ENCODE peak calls at places on chromosomes 12 and 14, in six cellular contexts. W is upper lobe of right lung; A is fibroblast of villous mesenchyme; K is omental fat pad; C is HFF-Myc; M is CD4-positive, alpha-beta T cell. U is an unnamed sample.

GRCh38 chr12:108231109-108231905 is 102.2 kb downstream of the WSCD2 start:
- DNase-seq in W (no peak), A (no peak), K (no peak), C (no peak), M (no peak), U (no peak)

GRCh38 chr12:54564768-54565167 is 15.4 kb downstream of the PDE1B start:
- DNase-seq in W (no peak), A (no peak), K (no peak), C (no peak), M (no peak), U (no peak)

GRCh38 chr14:67429651-67430205 is 17.8 kb upstream of the PLEK2 start:
- DNase-seq in W (no peak), A (peak; percentile 67), K (no peak), C (peak; percentile 55), M (no peak), U (no peak)

GRCh38 chr12:57175428-57176138 is 28.2 kb upstream of the LRP1-AS start:
- DNase-seq in W (peak; percentile 87), A (peak; percentile 80), K (peak; percentile 94), C (no peak), M (no peak), U (no peak)

GRCh38 chr14:64423987-64424386 is 35.8 kb downstream of the MTHFD1 start:
- DNase-seq in W (no peak), A (no peak), K (no peak), C (no peak), M (no peak), U (no peak)

GRCh38 chr12:10247659-10248058 is 35.0 kb downstream of the GABARAPL1 start:
- DNase-seq in W (no peak), A (no peak), K (no peak), C (no peak), M (no peak), U (no peak)

GRCh38 chr12:40312196-40312595 is 87.4 kb downstream of the LRRK2 start:
- DNase-seq in W (no peak), A (no peak), K (no peak), C (no peak), M (no peak), U (no peak)

GRCh38 chr14:86055512-86055911 is 525.6 kb downstream of the FLRT2 start:
- DNase-seq in W (no peak), A (no peak), K (no peak), C (no peak), M (no peak), U (no peak)

GRCh38 chr14:79989990-79990389 is 221.3 kb downstream of the DIO2 start:
- DNase-seq in W (no peak), A (no peak), K (no peak), C (no peak), M (no peak), U (no peak)

GRCh38 chr12:131607658-131608447 is 103.0 kb upstream of the SFSWAP start:
- DNase-seq in W (no peak), A (no peak), K (no peak), C (no peak), M (no peak), U (no peak)

GRCh38 chr12:124663771-124664366 is 96.5 kb upstream of the NCOR2 start:
- DNase-seq in W (no peak), A (no peak), K (no peak), C (no peak), M (no peak), U (no peak)

GRCh38 chr14:32022938-32023466 is 54.1 kb upstream of the ARHGAP5 start:
- DNase-seq in W (no peak), A (peak; percentile 83), K (no peak), C (no peak), M (no peak), U (no peak)

GRCh38 chr12:130526813-130527212 is 189.1 kb downstream of the PIWIL1 start:
- DNase-seq in W (no peak), A (no peak), K (no peak), C (no peak), M (no peak), U (no peak)

GRCh38 chr12:4027412-4027811 is 154.2 kb upstream of the PARP11 start:
- DNase-seq in W (no peak), A (no peak), K (no peak), C (no peak), M (peak; percentile 63), U (no peak)

GRCh38 chr12:57583008-57583831 is 7.8 kb upstream of the PIP4K2C start:
- DNase-seq in W (no peak), A (peak; percentile 85), K (peak; percentile 56), C (peak; percentile 59), M (peak; percentile 63), U (no peak)

GRCh38 chr12:46383654-46384450 is 11.3 kb upstream of the SLC38A2 start:
- DNase-seq in W (peak; percentile 95), A (peak; percentile 98), K (peak; percentile 80), C (no peak), M (peak; percentile 81), U (peak; percentile 45)

GRCh38 chr14:57297852-57298251 is 29.1 kb downstream of the AP5M1 start:
- DNase-seq in W (no peak), A (no peak), K (no peak), C (no peak), M (no peak), U (no peak)

GRCh38 chr12:40236357-40236850 is 11.6 kb downstream of the LRRK2 start:
- DNase-seq in W (no peak), A (no peak), K (no peak), C (no peak), M (no peak), U (no peak)

GRCh38 chr12:588658-589057 is 74.6 kb downstream of the NINJ2 start:
- DNase-seq in W (no peak), A (no peak), K (no peak), C (no peak), M (no peak), U (no peak)

GRCh38 chr12:61301817-61302216 is 958.4 kb upstream of the USP15 start:
- DNase-seq in W (no peak), A (no peak), K (no peak), C (no peak), M (no peak), U (no peak)

GRCh38 chr12:2194571-2194970 is 141.8 kb downstream of the CACNA1C start:
- DNase-seq in W (no peak), A (no peak), K (no peak), C (no peak), M (no peak), U (no peak)

GRCh38 chr14:29528889-29529288 is 398.8 kb downstream of the PRKD1 start:
- DNase-seq in W (no peak), A (peak; percentile 4), K (no peak), C (no peak), M (no peak), U (no peak)

GRCh38 chr14:74048291-74048690 is 29.1 kb downstream of the BBOF1 start:
- DNase-seq in W (no peak), A (no peak), K (no peak), C (no peak), M (no peak), U (no peak)

GRCh38 chr14:35277179-35277578 is 15.0 kb upstream of the PSMA6 start:
- DNase-seq in W (no peak), A (no peak), K (no peak), C (no peak), M (no peak), U (no peak)

GRCh38 chr12:111298583-111299436 is 70.1 kb downstream of the PHETA1 start:
- DNase-seq in W (no peak), A (peak; percentile 44), K (no peak), C (no peak), M (peak; percentile 20), U (no peak)

GRCh38 chr12:75564398-75564797 is 53.0 kb upstream of the KRR1 start:
- DNase-seq in W (no peak), A (no peak), K (no peak), C (no peak), M (no peak), U (no peak)

GRCh38 chr12:2396448-2396871 is 343.7 kb downstream of the CACNA1C start:
- DNase-seq in W (peak; percentile 76), A (peak; percentile 35), K (no peak), C (no peak), M (no peak), U (no peak)

GRCh38 chr14:54348001-54348611 is 48.7 kb upstream of the CDKN3 start:
- DNase-seq in W (no peak), A (peak; percentile 55), K (no peak), C (no peak), M (no peak), U (no peak)

GRCh38 chr12:81015510-81015909 is 62.4 kb upstream of the ACSS3 start:
- DNase-seq in W (no peak), A (no peak), K (no peak), C (no peak), M (no peak), U (no peak)

GRCh38 chr12:111368291-111368683 is 608 bp downstream of the PHETA1 start:
- DNase-seq in W (peak; percentile 68), A (peak; percentile 3), K (no peak), C (no peak), M (no peak), U (no peak)

GRCh38 chr12:70043490-70044138 is 199.6 kb upstream of the CNOT2 start:
- DNase-seq in W (no peak), A (no peak), K (no peak), C (no peak), M (no peak), U (no peak)

GRCh38 chr12:20863056-20863455 is 52.6 kb downstream of the SLCO1B3 start:
- DNase-seq in W (no peak), A (no peak), K (no peak), C (no peak), M (no peak), U (no peak)
- TF ChIP-seq CTCF in W (no peak), A (no peak), K (no peak), C (no peak), M (no peak), U (no peak)

DNA sequence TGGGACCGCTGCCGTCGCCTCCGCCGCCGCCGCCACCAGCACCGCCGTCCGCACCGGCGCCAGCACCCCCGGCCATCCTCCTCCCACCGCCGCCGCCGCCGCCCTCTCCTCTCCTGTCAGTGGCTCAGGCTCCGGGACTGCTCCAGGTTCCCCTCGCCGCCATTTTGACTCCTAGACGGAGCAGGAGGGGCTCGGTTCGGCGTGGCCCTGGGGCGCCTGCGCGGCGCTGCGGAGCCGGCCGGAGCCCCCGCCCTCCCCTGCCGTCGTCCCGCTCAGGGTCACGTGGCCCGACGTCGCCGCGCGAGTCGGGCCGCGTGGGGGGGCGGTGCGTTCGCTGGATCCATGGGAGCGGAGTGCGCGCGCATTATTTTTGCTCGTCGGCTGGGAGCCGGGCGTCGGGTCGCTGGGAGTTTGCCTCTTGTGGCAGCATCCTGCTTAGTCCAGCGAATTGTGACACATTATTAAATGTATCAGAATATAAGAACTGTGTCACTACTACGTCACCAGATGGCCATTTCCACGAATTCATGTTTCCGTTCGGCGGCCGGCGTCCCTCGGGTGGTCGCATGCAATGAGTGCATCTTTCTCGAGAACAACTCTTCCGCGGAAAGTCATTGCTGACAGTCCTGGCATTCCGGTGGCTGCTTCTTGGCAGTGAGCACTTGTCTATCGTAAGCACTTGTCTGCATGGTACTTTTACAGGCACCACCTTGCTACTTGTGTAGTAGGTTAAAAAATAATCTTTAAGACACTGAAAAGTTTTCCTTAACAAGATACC is at the start of gene BTBD7:
- DNase-seq in W (peak; percentile 98), A (peak; percentile 94), K (peak; percentile 89), C (peak; percentile 84), M (peak; percentile 89), U (peak; percentile 56)
- TF ChIP-seq CTCF in W (no peak), A (peak; percentile 12), K (no peak), C (no peak), M (no peak), U (peak; percentile 29)

GRCh38 chr14:103724116-103724515 is 8.5 kb downstream of the ZFYVE21 start:
- DNase-seq in W (no peak), A (peak; percentile 74), K (peak; percentile 58), C (no peak), M (no peak), U (no peak)
- TF ChIP-seq CTCF in W (peak; percentile 6), A (no peak), K (no peak), C (no peak), M (no peak), U (no peak)

GRCh38 chr12:24780969-24781368 is 167.9 kb downstream of the BCAT1 start:
- DNase-seq in W (no peak), A (peak; percentile 55), K (no peak), C (peak; percentile 37), M (no peak), U (no peak)
- TF ChIP-seq CTCF in W (peak; percentile 18), A (peak; percentile 41), K (no peak), C (peak; percentile 32), M (no peak), U (no peak)